ENCODE peak calls at places on chromosomes 12 and 14, in six cellular contexts. R is cardiac muscle cell, A is adrenal gland, Q is IMR-90, D is tibial artery, V is astrocyte. W is an unnamed sample.

GRCh38 chr12:107492393-107493134 is 193.0 kb upstream of the PWP1 start:
- DNase-seq in R (peak), A (peak), Q (no peak), D (no peak), V (no peak), W (no peak)

GRCh38 chr12:88998421-88998820 is 353.9 kb downstream of the DUSP6 start:
- DNase-seq in R (no peak), A (no peak), Q (peak), D (no peak), V (no peak), W (no peak)

GRCh38 chr12:93785262-93786010 is 108.3 kb downstream of the CRADD start:
- DNase-seq in R (no peak), A (peak), Q (peak), D (peak), V (peak), W (peak)

GRCh38 chr14:99808515-99808914 is 15.3 kb downstream of the EML1 start:
- DNase-seq in R (no peak), A (no peak), Q (no peak), D (no peak), V (no peak), W (peak)

GRCh38 chr14:23646648-23647549 is 10.7 kb downstream of the DHRS2 start:
- DNase-seq in R (no peak), A (no peak), Q (no peak), D (no peak), V (no peak), W (no peak)

GRCh38 chr12:4047441-4047840 is 174.2 kb upstream of the PARP11 start:
- DNase-seq in R (no peak), A (no peak), Q (no peak), D (no peak), V (no peak), W (no peak)

GRCh38 chr12:1047898-1048660 is 57.1 kb downstream of the ERC1 start:
- DNase-seq in R (no peak), A (peak), Q (no peak), D (no peak), V (no peak), W (no peak)

GRCh38 chr12:110929818-110930217 is 9.4 kb upstream of the MYL2 start:
- DNase-seq in R (no peak), A (no peak), Q (no peak), D (no peak), V (no peak), W (no peak)

GRCh38 chr12:106248177-106248848 is 493 bp upstream of the CKAP4 start:
- DNase-seq in R (peak), A (peak), Q (peak), D (peak), V (peak), W (peak)

GRCh38 chr14:75286313-75286712 is 7.7 kb downstream of the FOS start:
- DNase-seq in R (peak), A (no peak), Q (no peak), D (no peak), V (no peak), W (no peak)

GRCh38 chr12:108468149-108468968 is 46.7 kb upstream of the FICD start:
- DNase-seq in R (peak), A (peak), Q (peak), D (no peak), V (peak), W (peak)

GRCh38 chr12:64665506-64665905 is 55.2 kb downstream of the RASSF3 start:
- DNase-seq in R (no peak), A (peak), Q (no peak), D (no peak), V (peak), W (peak)

GRCh38 chr14:51546603-51547258 is 105.0 kb upstream of the FRMD6 start:
- DNase-seq in R (peak), A (no peak), Q (no peak), D (no peak), V (no peak), W (no peak)

GRCh38 chr12:112121780-112122565 is 3.4 kb upstream of the TRAFD1 start:
- DNase-seq in R (peak), A (peak), Q (peak), D (peak), V (peak), W (peak)

GRCh38 chr14:85528080-85528881 is 1.7 kb upstream of the FLRT2 start:
- DNase-seq in R (peak), A (peak), Q (peak), D (peak), V (peak), W (peak)

GRCh38 chr14:36996133-36996856 is 176.1 kb downstream of the SLC25A21 start:
- DNase-seq in R (no peak), A (no peak), Q (peak), D (no peak), V (peak), W (peak)

GRCh38 chr12:53483225-53483978 is 15.9 kb downstream of the MAP3K12 start:
- DNase-seq in R (no peak), A (no peak), Q (no peak), D (no peak), V (no peak), W (no peak)

GRCh38 chr12:99147150-99147549 is 500.4 kb upstream of the GARIN6 start:
- DNase-seq in R (no peak), A (no peak), Q (no peak), D (no peak), V (no peak), W (no peak)

GRCh38 chr14:29648045-29648444 is 279.6 kb downstream of the PRKD1 start:
- DNase-seq in R (peak), A (no peak), Q (peak), D (no peak), V (peak), W (no peak)

GRCh38 chr12:2690348-2691000 is 104.3 kb upstream of the FKBP4 start:
- DNase-seq in R (no peak), A (no peak), Q (no peak), D (no peak), V (no peak), W (no peak)

GRCh38 chr12:22543246-22544037 is 900 bp downstream of the C2CD5 start:
- DNase-seq in R (peak), A (peak), Q (peak), D (peak), V (peak), W (peak)

GRCh38 chr12:128025856-128026255 is 241.1 kb upstream of the TMEM132C start:
- DNase-seq in R (no peak), A (no peak), Q (no peak), D (no peak), V (no peak), W (no peak)

GRCh38 chr14:100438678-100439592 is 115.8 kb downstream of the SLC25A47 start:
- DNase-seq in R (no peak), A (peak), Q (peak), D (no peak), V (peak), W (peak)

GRCh38 chr12:46450279-46450748 is 77.7 kb upstream of the SLC38A2 start:
- DNase-seq in R (peak), A (peak), Q (no peak), D (peak), V (no peak), W (no peak)

GRCh38 chr12:109987615-109988014 is 8.6 kb downstream of the GIT2 start:
- DNase-seq in R (no peak), A (no peak), Q (peak), D (no peak), V (no peak), W (no peak)

GRCh38 chr12:30822385-30823139 is 67.8 kb upstream of the CAPRIN2 start:
- DNase-seq in R (peak), A (peak), Q (peak), D (peak), V (peak), W (peak)

GRCh38 chr12:97764700-97765099 is 302.1 kb downstream of the RMST start:
- DNase-seq in R (no peak), A (no peak), Q (no peak), D (no peak), V (no peak), W (no peak)

GRCh38 chr12:124930576-124930975 is 16.1 kb upstream of the UBC start:
- DNase-seq in R (no peak), A (no peak), Q (no peak), D (no peak), V (no peak), W (no peak)

GRCh38 chr14:92657457-92658142 is 90.8 kb downstream of the LGMN start:
- DNase-seq in R (no peak), A (peak), Q (no peak), D (peak), V (no peak), W (no peak)

GRCh38 chr12:131327521-131328488 is 374.1 kb downstream of the ADGRD1 start:
- DNase-seq in R (no peak), A (no peak), Q (no peak), D (no peak), V (no peak), W (no peak)

GRCh38 chr14:54172562-54172961 is 215.9 kb upstream of the BMP4 start:
- DNase-seq in R (no peak), A (no peak), Q (no peak), D (peak), V (no peak), W (no peak)

GRCh38 chr14:100874051-100874410 is 29.5 kb downstream of the RTL1 start:
- DNase-seq in R (no peak), A (no peak), Q (no peak), D (no peak), V (no peak), W (no peak)

GRCh38 chr12:122855985-122856831 is 21.0 kb downstream of the HIP1R start:
- DNase-seq in R (no peak), A (no peak), Q (no peak), D (no peak), V (no peak), W (no peak)

GRCh38 chr12:122859303-122860051 is 24.2 kb downstream of the HIP1R start:
- DNase-seq in R (no peak), A (no peak), Q (no peak), D (no peak), V (no peak), W (no peak)

GRCh38 chr12:122856999-122857671 is 21.9 kb downstream of the HIP1R start:
- DNase-seq in R (no peak), A (no peak), Q (peak), D (no peak), V (no peak), W (no peak)

GRCh38 chr12:122858591-122859302 is 23.5 kb downstream of the HIP1R start:
- DNase-seq in R (no peak), A (no peak), Q (no peak), D (no peak), V (no peak), W (no peak)

DNA sequence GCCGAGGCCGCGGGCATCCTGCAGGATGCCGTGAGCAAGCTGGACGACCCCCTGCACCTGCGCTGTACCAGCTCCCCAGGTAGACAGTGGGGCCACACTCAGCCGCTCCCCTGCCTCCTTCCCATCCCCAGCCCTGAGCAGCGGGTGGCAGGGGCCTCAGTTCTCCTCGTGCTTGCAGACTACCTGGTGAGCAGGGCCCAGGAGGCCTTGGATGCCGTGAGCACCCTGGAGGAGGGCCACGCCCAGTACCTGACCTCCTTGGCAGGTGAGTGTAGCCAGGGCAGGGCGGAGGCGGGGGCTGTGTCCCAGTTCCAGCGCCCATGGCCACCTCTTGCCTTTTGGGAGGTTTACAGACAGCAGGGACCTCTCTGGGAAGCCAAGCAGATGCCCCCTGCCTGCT is 22.9 kb downstream of the HIP1R start:
- DNase-seq in R (no peak), A (no peak), Q (no peak), D (no peak), V (no peak), W (no peak)
- H3K4me3 ChIP-seq in R (no peak), A (no peak), Q (no peak), D (no peak), V (no peak), W (no peak)

GRCh38 chr14:102779574-102780315 is 2.5 kb downstream of the TRAF3 start:
- DNase-seq in R (no peak), A (no peak), Q (peak), D (no peak), V (no peak), W (peak)
- TF ChIP-seq CTCF in R (no peak), A (no peak), Q (no peak), D (no peak), V (no peak), W (no peak)

DNA sequence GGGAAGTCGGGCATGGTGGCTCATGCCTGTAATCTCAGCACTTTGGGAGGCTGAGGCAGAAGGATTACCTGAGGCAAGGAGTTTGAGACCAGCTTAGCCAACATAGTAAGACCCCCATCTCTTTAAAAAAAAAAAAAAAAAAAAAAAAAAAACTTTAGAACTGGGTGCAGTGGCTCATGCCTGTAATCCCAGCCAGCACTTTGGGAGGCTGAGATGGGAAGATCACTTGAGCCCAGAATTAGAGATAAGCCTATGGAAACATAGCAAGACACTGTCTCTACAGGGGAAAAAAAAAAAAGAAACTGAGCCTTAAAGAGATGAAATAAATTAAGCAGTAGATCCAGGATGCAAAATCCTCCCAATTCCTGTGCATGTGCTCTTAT is 1.7 kb upstream of the PA2G4 start:
- DNase-seq in R (no peak), A (no peak), Q (no peak), D (no peak), V (no peak), W (no peak)
- H3K4me3 ChIP-seq in R (no peak), A (no peak), Q (no peak), D (no peak), V (no peak), W (no peak)

GRCh38 chr12:49366652-49367380 is 446 bp upstream of the SPATS2 start:
- DNase-seq in R (peak), A (peak), Q (peak), D (peak), V (peak), W (peak)

GRCh38 chr12:49370539-49370938 is 3.3 kb downstream of the SPATS2 start:
- DNase-seq in R (no peak), A (no peak), Q (no peak), D (no peak), V (no peak), W (no peak)

GRCh38 chr12:49367381-49368239 is at the start of gene SPATS2:
- DNase-seq in R (no peak), A (peak), Q (no peak), D (peak), V (no peak), W (peak)

GRCh38 chr12:49368240-49368600 is 958 bp downstream of the SPATS2 start:
- DNase-seq in R (no peak), A (no peak), Q (no peak), D (no peak), V (no peak), W (no peak)

GRCh38 chr12:49369723-49370145 is 2.5 kb downstream of the SPATS2 start:
- DNase-seq in R (peak), A (peak), Q (peak), D (no peak), V (peak), W (peak)
- TF ChIP-seq CTCF in R (peak), A (peak), Q (peak), D (peak), V (peak), W (peak)

W was measured in choroid plexus epithelial cell.